ENCODE peak calls at places on chromosomes 5 and 9, in four cellular contexts. L, U, A and S are unnamed samples.

GRCh38 chr5:116897291-116897690 is 322.7 kb upstream of the SEMA6A start:
- DNase-seq in L (no peak), U (no peak), A (no peak), S (no peak)

GRCh38 chr9:89495824-89496555 is 1.9 kb downstream of the SEMA4D start:
- DNase-seq in L (no peak), U (no peak), A (no peak), S (no peak)

GRCh38 chr9:98455957-98456621 is 200.6 kb upstream of the TBC1D2 start:
- DNase-seq in L (peak; percentile 81), U (no peak), A (no peak), S (peak; percentile 48)

GRCh38 chr5:72160959-72161358 is 53.7 kb downstream of the MAP1B start:
- DNase-seq in L (peak; percentile 60), U (no peak), A (no peak), S (no peak)

GRCh38 chr9:16521868-16522381 is 348.5 kb downstream of the BNC2 start:
- DNase-seq in L (peak; percentile 91), U (no peak), A (no peak), S (peak; percentile 90)

GRCh38 chr9:105132006-105132405 is 112.4 kb upstream of the SLC44A1 start:
- DNase-seq in L (peak; percentile 24), U (no peak), A (no peak), S (no peak)

GRCh38 chr5:33850100-33850594 is 41.6 kb downstream of the ADAMTS12 start:
- DNase-seq in L (peak; percentile 74), U (no peak), A (peak; percentile 25), S (peak; percentile 81)

GRCh38 chr9:131473198-131473885 is 29.4 kb upstream of the POMT1 start:
- DNase-seq in L (no peak), U (no peak), A (no peak), S (no peak)

GRCh38 chr5:142699105-142699720 is 13.3 kb upstream of the FGF1 start:
- DNase-seq in L (peak; percentile 83), U (peak; percentile 48), A (peak; percentile 82), S (peak; percentile 92)

GRCh38 chr9:19781240-19781639 is 7.6 kb downstream of the SLC24A2 start:
- DNase-seq in L (no peak), U (no peak), A (no peak), S (no peak)

GRCh38 chr9:29750062-29750461 is 2176.8 kb upstream of the C9orf72 start:
- DNase-seq in L (peak; percentile 61), U (no peak), A (no peak), S (peak; percentile 25)

GRCh38 chr9:124040935-124041816 is 29.6 kb downstream of the LHX2 start:
- DNase-seq in L (peak; percentile 26), U (no peak), A (peak; percentile 41), S (peak; percentile 82)

GRCh38 chr5:104189031-104189430 is 626.4 kb upstream of the NUDT12 start:
- DNase-seq in L (peak; percentile 22), U (no peak), A (no peak), S (peak; percentile 57)

GRCh38 chr5:89213584-89213983 is 330.6 kb upstream of the MEF2C start:
- DNase-seq in L (no peak), U (no peak), A (no peak), S (peak; percentile 90)

GRCh38 chr5:179802950-179803562 is 3.6 kb downstream of the MGAT4B start:
- DNase-seq in L (no peak), U (no peak), A (no peak), S (no peak)